ENCODE peak calls at places on chromosomes 16 and 17, in four cellular contexts. One of them, this sample, is unnamed.

GRCh38 chr17:68248199-68248825 is 469 bp downstream of the AMZ2 start:
- DNase-seq in neural crest cell: no peak
- DNase-seq in astrocyte of the hippocampus: peak
- DNase-seq in posterior cingulate gyrus: peak
- DNase-seq in this sample: peak

GRCh38 chr17:37676115-37676925 is 33.1 kb upstream of the DDX52 start:
- DNase-seq in neural crest cell: no peak
- DNase-seq in posterior cingulate gyrus: no peak
- DNase-seq in astrocyte of the hippocampus: peak
- DNase-seq in this sample: no peak

GRCh38 chr17:36149296-36149820 is 27.1 kb downstream of the TBC1D3B start:
- DNase-seq in astrocyte of the hippocampus: peak
- DNase-seq in posterior cingulate gyrus: no peak
- DNase-seq in neural crest cell: no peak
- DNase-seq in this sample: no peak

GRCh38 chr16:7246578-7246977 is 86.1 kb upstream of the RBFOX1 start:
- DNase-seq in astrocyte of the hippocampus: peak
- DNase-seq in neural crest cell: peak
- DNase-seq in posterior cingulate gyrus: no peak
- DNase-seq in this sample: no peak

GRCh38 chr17:43028221-43028861 is 3.3 kb downstream of the RND2 start:
- DNase-seq in astrocyte of the hippocampus: no peak
- DNase-seq in posterior cingulate gyrus: no peak
- DNase-seq in neural crest cell: no peak
- DNase-seq in this sample: no peak

GRCh38 chr16:83942074-83942473 is 11.0 kb upstream of the OSGIN1 start:
- DNase-seq in astrocyte of the hippocampus: no peak
- DNase-seq in neural crest cell: no peak
- DNase-seq in posterior cingulate gyrus: no peak
- DNase-seq in this sample: no peak

GRCh38 chr17:4072487-4073157 is 70.2 kb downstream of the ZZEF1 start:
- DNase-seq in posterior cingulate gyrus: no peak
- DNase-seq in astrocyte of the hippocampus: peak
- DNase-seq in neural crest cell: no peak
- DNase-seq in this sample: no peak

GRCh38 chr16:79310734-79311133 is 289.8 kb downstream of the MAF start:
- DNase-seq in astrocyte of the hippocampus: no peak
- DNase-seq in posterior cingulate gyrus: no peak
- DNase-seq in neural crest cell: no peak
- DNase-seq in this sample: no peak

GRCh38 chr16:22034503-22034902 is 26.6 kb downstream of the MOSMO start:
- DNase-seq in astrocyte of the hippocampus: no peak
- DNase-seq in posterior cingulate gyrus: no peak
- DNase-seq in neural crest cell: no peak
- DNase-seq in this sample: no peak

GRCh38 chr17:72222971-72223370 is 102.2 kb downstream of the SOX9 start:
- DNase-seq in astrocyte of the hippocampus: no peak
- DNase-seq in neural crest cell: no peak
- DNase-seq in posterior cingulate gyrus: no peak
- DNase-seq in this sample: no peak

GRCh38 chr16:88437367-88437964 is 15.6 kb upstream of the ZFPM1 start:
- DNase-seq in astrocyte of the hippocampus: peak
- DNase-seq in neural crest cell: peak
- DNase-seq in posterior cingulate gyrus: peak
- DNase-seq in this sample: peak

GRCh38 chr17:76477576-76477975 is 10.2 kb downstream of the AANAT start:
- DNase-seq in posterior cingulate gyrus: no peak
- DNase-seq in neural crest cell: no peak
- DNase-seq in astrocyte of the hippocampus: no peak
- DNase-seq in this sample: no peak

GRCh38 chr16:2162676-2163118 is 7.1 kb downstream of the TRAF7 start:
- DNase-seq in astrocyte of the hippocampus: no peak
- DNase-seq in neural crest cell: no peak
- DNase-seq in posterior cingulate gyrus: no peak
- DNase-seq in this sample: no peak

GRCh38 chr17:17694229-17695081 is 13.2 kb downstream of the RAI1 start:
- DNase-seq in astrocyte of the hippocampus: peak
- DNase-seq in neural crest cell: peak
- DNase-seq in posterior cingulate gyrus: peak
- DNase-seq in this sample: peak

GRCh38 chr17:42568341-42569111 is 1.6 kb downstream of the MLX start:
- DNase-seq in astrocyte of the hippocampus: no peak
- DNase-seq in posterior cingulate gyrus: no peak
- DNase-seq in neural crest cell: no peak
- DNase-seq in this sample: no peak

GRCh38 chr17:9090641-9091096 is 69.4 kb downstream of the NTN1 start:
- DNase-seq in neural crest cell: no peak
- DNase-seq in astrocyte of the hippocampus: peak
- DNase-seq in posterior cingulate gyrus: no peak
- DNase-seq in this sample: no peak

GRCh38 chr16:88938933-88939813 is 37.8 kb downstream of the CBFA2T3 start:
- DNase-seq in neural crest cell: no peak
- DNase-seq in astrocyte of the hippocampus: no peak
- DNase-seq in posterior cingulate gyrus: no peak
- DNase-seq in this sample: no peak

GRCh38 chr17:59851431-59852375 is 41.0 kb downstream of the TUBD1 start:
- DNase-seq in astrocyte of the hippocampus: peak
- DNase-seq in posterior cingulate gyrus: no peak
- DNase-seq in neural crest cell: no peak
- DNase-seq in this sample: no peak

GRCh38 chr16:50305441-50306061 is 39.2 kb downstream of the ADCY7 start:
- DNase-seq in astrocyte of the hippocampus: no peak
- DNase-seq in neural crest cell: no peak
- DNase-seq in posterior cingulate gyrus: peak
- DNase-seq in this sample: peak

GRCh38 chr16:23670137-23670776 is 8.4 kb upstream of the PLK1 start:
- DNase-seq in neural crest cell: no peak
- DNase-seq in posterior cingulate gyrus: no peak
- DNase-seq in astrocyte of the hippocampus: peak
- DNase-seq in this sample: no peak